ENCODE peak calls at places on chromosomes 6 and 20, in eight cellular contexts. C is activated CD8-positive, alpha-beta T cell treated with anti-CD3 and anti-CD28 coated beads for 36 hours; Y is AG04449; P is HFF-Myc; R is GM10248; H is GM23338; D is dorsolateral prefrontal cortex; O is brain microvascular endothelial cell. F is an unnamed sample.

GRCh38 chr6:142300758-142301251 is 1.0 kb upstream of the ADGRG6 start:
- DNase-seq in R (no peak), P (no peak), D (no peak), Y (no peak), C (no peak), H (no peak), O (peak; percentile 73), F (no peak)

GRCh38 chr6:140485740-140486467 is 1111.5 kb upstream of the CITED2 start:
- DNase-seq in P (no peak), D (no peak), H (no peak), O (peak; percentile 89), Y (peak; percentile 83), C (peak; percentile 29), R (no peak), F (no peak)

GRCh38 chr20:49541733-49542513 is 26.0 kb downstream of the PTGIS start:
- DNase-seq in O (peak; percentile 47), P (peak; percentile 67), D (peak; percentile 27), C (peak; percentile 85), Y (no peak), H (peak; percentile 96), R (peak; percentile 80), F (no peak)

GRCh38 chr6:105346052-105346451 is 56.8 kb downstream of the PREP start:
- DNase-seq in Y (no peak), D (no peak), R (no peak), P (no peak), C (no peak), H (no peak), O (peak; percentile 77), F (no peak)

GRCh38 chr20:15498926-15499325 is 1074.3 kb downstream of the KIF16B start:
- DNase-seq in R (no peak), C (no peak), H (no peak), O (no peak), P (no peak), D (no peak), Y (no peak), F (no peak)

GRCh38 chr6:116307001-116307400 is 27.3 kb upstream of the TSPYL1 start:
- DNase-seq in Y (no peak), O (no peak), H (no peak), P (no peak), C (no peak), D (no peak), R (no peak), F (no peak)

GRCh38 chr20:17964632-17965031 is 4.0 kb downstream of the SNX5 start:
- DNase-seq in R (no peak), P (no peak), Y (no peak), H (no peak), D (no peak), O (no peak), C (no peak), F (no peak)

GRCh38 chr6:29236060-29236459 is 65.4 kb downstream of the OR2J2 start:
- DNase-seq in H (peak; percentile 29), Y (no peak), P (no peak), D (no peak), R (no peak), O (no peak), C (no peak), F (no peak)

GRCh38 chr6:137709424-137710281 is 157.4 kb upstream of the TNFAIP3 start:
- DNase-seq in O (peak; percentile 16), C (peak; percentile 46), P (no peak), R (no peak), Y (no peak), H (no peak), D (no peak), F (no peak)

GRCh38 chr6:137707038-137707589 is 159.9 kb upstream of the TNFAIP3 start:
- DNase-seq in O (no peak), R (no peak), C (no peak), H (no peak), D (no peak), P (no peak), Y (no peak), F (no peak)

GRCh38 chr6:137706065-137706422 is 161.0 kb upstream of the TNFAIP3 start:
- DNase-seq in P (no peak), R (no peak), C (no peak), Y (no peak), H (no peak), D (no peak), O (no peak), F (no peak)

GRCh38 chr6:137708481-137708880 is 158.6 kb upstream of the TNFAIP3 start:
- DNase-seq in H (no peak), C (no peak), P (no peak), Y (no peak), D (no peak), O (no peak), R (no peak), F (no peak)

DNA sequence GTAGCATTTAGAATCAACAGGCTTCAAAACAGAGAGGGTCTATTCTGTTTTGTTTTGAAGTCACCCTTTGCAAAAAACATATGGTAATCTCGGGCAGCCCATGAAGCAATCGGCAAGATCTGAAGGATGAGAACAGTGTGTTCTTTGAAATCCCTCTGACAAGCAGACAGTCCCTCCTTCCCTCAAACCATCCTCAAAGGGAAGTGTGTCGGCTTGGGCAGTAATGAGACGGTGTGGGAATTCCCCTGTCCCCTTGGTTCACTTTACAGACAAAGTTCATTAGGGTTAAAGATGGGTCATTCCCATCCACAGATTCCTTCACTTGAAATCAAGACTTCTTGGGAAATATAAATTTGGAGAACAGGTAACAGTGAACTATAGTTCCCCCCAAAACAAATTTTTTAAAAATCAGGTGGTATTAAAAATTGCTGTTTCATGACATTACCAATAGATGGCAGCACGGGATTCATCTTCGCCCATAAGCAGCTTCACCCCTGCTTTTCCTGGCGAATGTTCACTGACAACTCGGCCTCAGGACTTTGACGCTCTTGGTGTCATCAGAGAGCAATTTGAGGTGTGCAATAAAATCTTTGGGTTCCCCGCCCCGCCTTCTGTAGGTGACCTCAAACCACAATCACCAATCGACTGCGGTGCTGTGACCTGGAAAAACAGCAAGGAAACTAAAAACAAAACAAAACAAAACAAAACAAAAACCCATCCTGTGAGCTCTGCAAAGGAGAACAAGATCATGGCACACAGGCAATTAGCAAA is 159.3 kb upstream of the TNFAIP3 start:
- DNase-seq in P (peak; percentile 41), O (peak; percentile 63), C (peak; percentile 89), Y (no peak), D (peak; percentile 8), R (peak; percentile 67), H (peak; percentile 80), F (no peak)
- TF ChIP-seq CTCF in P (peak; percentile 58), O (peak; percentile 74), C (peak; percentile 77), Y (peak; percentile 52), D (peak; percentile 83), R (peak; percentile 62), H (peak; percentile 85), F (peak; percentile 85)

DNA sequence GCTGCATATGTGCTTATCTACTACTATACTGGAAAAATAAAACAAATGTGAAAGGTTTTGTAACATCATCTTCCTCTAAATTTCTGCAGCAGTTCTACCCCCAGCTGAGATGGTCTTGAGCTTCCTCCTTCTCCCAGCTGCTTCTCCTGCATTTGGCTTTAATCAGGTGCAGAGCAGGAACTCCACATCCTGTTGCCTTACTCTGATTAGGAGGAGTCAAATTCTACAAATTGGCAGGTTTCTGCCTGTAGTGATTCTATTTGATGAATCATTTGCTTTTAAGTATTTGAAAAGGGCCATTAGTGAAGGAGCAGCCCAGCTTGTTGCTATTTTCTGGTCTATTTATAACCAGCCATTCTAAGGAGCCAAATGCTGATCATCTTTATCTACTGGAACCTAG is 224.5 kb downstream of the GMDS start:
- DNase-seq in O (no peak), D (no peak), Y (peak; percentile 31), C (no peak), R (no peak), H (peak; percentile 51), P (peak; percentile 82), F (no peak)
- TF ChIP-seq CTCF in O (no peak), D (no peak), Y (no peak), C (no peak), R (no peak), H (no peak), P (no peak), F (no peak)

GRCh38 chr20:11880694-11881093 is 37.0 kb upstream of the BTBD3 start:
- DNase-seq in P (no peak), H (no peak), D (no peak), C (no peak), R (no peak), Y (no peak), O (no peak), F (no peak)

GRCh38 chr20:11881453-11881852 is 36.2 kb upstream of the BTBD3 start:
- DNase-seq in H (no peak), O (no peak), R (no peak), D (no peak), P (no peak), Y (no peak), C (no peak), F (no peak)

GRCh38 chr20:11888648-11889047 is 29.0 kb upstream of the BTBD3 start:
- DNase-seq in C (no peak), H (no peak), Y (no peak), P (no peak), O (no peak), D (no peak), R (no peak), F (no peak)

GRCh38 chr20:11882651-11883050 is 35.0 kb upstream of the BTBD3 start:
- DNase-seq in H (no peak), O (no peak), P (no peak), Y (no peak), R (no peak), D (no peak), C (no peak), F (no peak)
- TF ChIP-seq CTCF in H (no peak), O (no peak), P (no peak), Y (no peak), R (no peak), D (no peak), C (no peak), F (no peak)

GRCh38 chr6:131792091-131792496 is 15.7 kb upstream of the ENPP1 start:
- DNase-seq in H (peak; percentile 48), P (no peak), O (peak; percentile 56), R (no peak), Y (no peak), C (peak; percentile 24), D (no peak), F (no peak)

GRCh38 chr6:131787079-131787478 is 20.7 kb upstream of the ENPP1 start:
- DNase-seq in H (no peak), O (no peak), R (no peak), C (no peak), P (no peak), Y (no peak), D (no peak), F (no peak)

GRCh38 chr6:131784561-131784960 is 23.3 kb upstream of the ENPP1 start:
- DNase-seq in R (no peak), P (peak; percentile 42), Y (no peak), O (no peak), D (no peak), H (no peak), C (no peak), F (no peak)

GRCh38 chr6:131789219-131789618 is 18.6 kb upstream of the ENPP1 start:
- DNase-seq in D (no peak), H (no peak), Y (no peak), C (peak; percentile 4), P (no peak), R (no peak), O (no peak), F (no peak)

DNA sequence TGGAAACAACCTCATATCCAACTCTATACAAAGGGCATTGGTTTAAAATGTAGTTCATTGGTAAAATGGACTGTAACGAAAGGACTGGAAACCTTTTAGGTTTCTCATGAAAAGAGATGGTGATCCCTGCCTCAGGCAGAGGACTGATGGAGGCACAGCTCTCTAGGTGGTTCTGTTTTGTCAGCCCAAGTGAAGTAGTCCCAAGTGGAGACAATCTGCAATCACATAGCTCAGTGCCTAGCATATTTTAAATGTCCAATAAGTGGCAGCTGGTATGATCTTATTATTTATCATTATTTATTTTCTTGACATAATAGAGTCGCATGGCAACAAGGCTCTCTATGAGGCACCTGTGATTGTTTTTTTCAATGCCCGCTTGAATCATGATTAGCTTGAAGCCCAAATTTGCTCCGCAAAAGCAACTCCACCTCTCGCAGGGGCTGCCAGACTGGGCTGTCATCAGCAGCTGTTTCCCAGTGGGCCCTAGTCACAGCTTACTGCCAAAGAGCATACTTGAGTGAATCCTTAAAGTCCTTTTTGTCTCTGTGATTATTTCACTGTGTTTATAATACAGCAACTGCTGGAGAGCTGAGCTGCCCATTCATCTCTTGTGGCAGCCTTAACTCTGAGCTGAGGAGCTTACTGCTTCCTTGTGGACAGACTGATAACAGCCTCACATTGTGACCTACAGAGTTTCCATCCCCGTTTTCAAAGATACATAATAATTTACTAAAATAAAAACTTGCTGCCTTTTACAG is 19.7 kb upstream of the ENPP1 start:
- DNase-seq in H (peak; percentile 17), Y (no peak), D (no peak), P (no peak), C (no peak), R (no peak), O (peak; percentile 39), F (no peak)
- TF ChIP-seq CTCF in H (peak; percentile 44), Y (peak; percentile 16), D (no peak), P (no peak), C (no peak), R (no peak), O (peak; percentile 66), F (peak; percentile 12)

F was measured in osteocyte.